ENCODE peak calls at places on chromosomes 13 and 19, in six cellular contexts. B is astrocyte of the cerebellum; C is stimulated activated CD4-positive, alpha-beta T cell treated with anti-CD3 and anti-CD28 coated beads, Interleukin-1b, Interleukin-23, amount 100 ng/mL, for 1 hour; X is colonic mucosa; F is frontal cortex; N is HTR-8/SVneo. R is an unnamed sample.

GRCh38 chr13:70518081-70518480 is 409.8 kb upstream of the KLHL1 start:
- DNase-seq in F (no peak), X (no peak), B (no peak), N (no peak), C (no peak), R (no peak)

GRCh38 chr19:49690656-49691242 is at the start of gene CPT1C:
- DNase-seq in F (peak; percentile 93), C (no peak), B (peak; percentile 48), X (peak; percentile 85), N (no peak), R (peak; percentile 26)

GRCh38 chr13:28138756-28139470 is 568 bp downstream of the PAN3 start:
- DNase-seq in N (peak; percentile 62), F (peak; percentile 69), B (no peak), X (peak; percentile 91), C (peak; percentile 86), R (peak; percentile 80)

GRCh38 chr19:47435883-47436417 is 16.6 kb upstream of the MEIS3 start:
- DNase-seq in C (no peak), X (no peak), N (no peak), F (no peak), B (no peak), R (no peak)

GRCh38 chr19:44741841-44742352 is 6.6 kb upstream of the BCL3 start:
- DNase-seq in B (peak; percentile 99), C (no peak), F (peak; percentile 85), N (peak; percentile 93), X (peak; percentile 99), R (no peak)

GRCh38 chr19:51422053-51422448 is 4.6 kb upstream of the SIGLEC10 start:
- DNase-seq in B (peak; percentile 6), N (peak; percentile 81), C (peak; percentile 91), F (peak; percentile 83), X (peak; percentile 92), R (peak; percentile 68)

GRCh38 chr19:42283248-42284065 is 14.4 kb downstream of the CIC start:
- DNase-seq in B (peak; percentile 75), X (peak; percentile 97), F (peak; percentile 95), C (peak; percentile 92), N (peak; percentile 90), R (peak; percentile 96)

GRCh38 chr13:97067342-97067895 is 73.1 kb upstream of the OXGR1 start:
- DNase-seq in N (no peak), F (no peak), B (no peak), C (no peak), X (no peak), R (no peak)

GRCh38 chr19:15397782-15398181 is 18.2 kb upstream of the AKAP8 start:
- DNase-seq in N (no peak), X (no peak), C (no peak), F (no peak), B (no peak), R (no peak)

GRCh38 chr13:108915095-108915633 is 285.8 kb downstream of the MYO16 start:
- DNase-seq in F (no peak), X (no peak), N (no peak), B (peak; percentile 26), C (no peak), R (no peak)

GRCh38 chr13:75010941-75011340 is 471.0 kb downstream of the TBC1D4 start:
- DNase-seq in N (no peak), X (no peak), C (no peak), F (no peak), B (no peak), R (no peak)

GRCh38 chr19:2603320-2603719 is 99.2 kb downstream of the GNG7 start:
- DNase-seq in C (no peak), X (no peak), N (no peak), F (no peak), B (peak; percentile 77), R (no peak)

GRCh38 chr19:58366576-58367430 is 4.3 kb upstream of the ZNF497 start:
- DNase-seq in B (no peak), C (no peak), N (no peak), X (no peak), F (no peak), R (no peak)

GRCh38 chr13:40502236-40502635 is 164.2 kb downstream of the FOXO1 start:
- DNase-seq in C (no peak), B (no peak), X (no peak), N (no peak), F (no peak), R (no peak)

GRCh38 chr19:33715462-33715861 is 81.2 kb upstream of the KCTD15 start:
- DNase-seq in B (no peak), F (no peak), N (no peak), C (no peak), X (no peak), R (no peak)

GRCh38 chr19:19403373-19403901 is 2.0 kb upstream of the GATAD2A start:
- DNase-seq in B (no peak), X (no peak), C (no peak), N (peak; percentile 58), F (no peak), R (no peak)

GRCh38 chr13:31807090-31807541 is 67.8 kb downstream of the RXFP2 start:
- DNase-seq in F (no peak), N (no peak), B (no peak), C (no peak), X (no peak), R (peak; percentile 13)

GRCh38 chr19:10036601-10037071 is 23.4 kb downstream of the RDH8 start:
- DNase-seq in B (no peak), X (peak; percentile 38), C (no peak), N (no peak), F (no peak), R (no peak)

GRCh38 chr13:101514695-101515275 is 62.3 kb downstream of the ITGBL1 start:
- DNase-seq in F (no peak), B (peak; percentile 63), X (peak; percentile 20), C (no peak), N (no peak), R (no peak)

GRCh38 chr13:48223016-48223385 is 10.0 kb upstream of the ITM2B start:
- DNase-seq in F (no peak), X (no peak), C (no peak), N (no peak), B (no peak), R (no peak)

GRCh38 chr13:59358014-59358413 is 805.7 kb downstream of the DIAPH3 start:
- DNase-seq in X (no peak), N (no peak), C (no peak), F (no peak), B (peak; percentile 53), R (no peak)

R was measured in activated effector memory CD4-positive, alpha-beta T cell treated with Interleukin-2 at 50 U/mL for 16 hours.